ENCODE peak calls at places on chromosomes 7 and 10, in ten cellular contexts. N, A, W, L, U, G, Y, Z, T and O are unnamed samples.

GRCh38 chr7:110065112-110065511 is 1025.8 kb upstream of the LRRN3 start:
- DNase-seq in N (no peak), W (no peak), T (no peak), L (peak), G (no peak), A (no peak), U (no peak), Z (no peak), Y (no peak), O (no peak)

GRCh38 chr10:78433722-78434535 is 400.3 kb downstream of the RPS24 start:
- DNase-seq in A (no peak), G (peak), L (peak), Z (no peak), N (no peak), W (no peak), T (no peak), U (no peak), Y (no peak), O (peak)

GRCh38 chr10:106226831-106227230 is 937.7 kb downstream of the SORCS1 start:
- DNase-seq in Z (no peak), N (no peak), T (no peak), Y (no peak), G (no peak), L (no peak), A (no peak), U (no peak), W (no peak), O (no peak)

GRCh38 chr10:117654105-117654504 is 111.6 kb downstream of the EMX2 start:
- DNase-seq in A (no peak), N (no peak), L (no peak), T (no peak), G (no peak), W (no peak), Z (no peak), Y (no peak), U (no peak), O (no peak)

GRCh38 chr7:106057962-106058901 is 53.9 kb downstream of the SYPL1 start:
- DNase-seq in G (peak), Z (no peak), U (no peak), N (no peak), L (no peak), W (no peak), A (no peak), Y (no peak), T (no peak), O (peak)

GRCh38 chr7:123494193-123494796 is 40.1 kb downstream of the IQUB start:
- DNase-seq in W (no peak), Z (peak), Y (no peak), N (peak), U (peak), T (no peak), G (peak), A (no peak), L (peak), O (peak)

GRCh38 chr7:130480001-130480400 is 11.9 kb upstream of the MEST start:
- DNase-seq in A (no peak), Y (no peak), G (no peak), T (no peak), U (no peak), Z (no peak), W (no peak), L (no peak), N (no peak), O (no peak)

GRCh38 chr7:23473848-23474097 is 3.5 kb upstream of the IGF2BP3 start:
- DNase-seq in T (no peak), Y (no peak), A (no peak), W (no peak), U (no peak), G (no peak), N (no peak), Z (no peak), L (peak), O (no peak)

GRCh38 chr7:24392774-24393173 is 108.8 kb downstream of the NPY start:
- DNase-seq in W (no peak), G (no peak), N (no peak), U (no peak), Y (no peak), A (no peak), Z (no peak), L (no peak), T (no peak), O (no peak)

GRCh38 chr10:62811159-62811875 is 4.8 kb downstream of the EGR2 start:
- DNase-seq in N (no peak), A (peak), L (no peak), T (no peak), U (no peak), G (no peak), Y (no peak), Z (no peak), W (peak), O (no peak)

GRCh38 chr7:42972703-42973500 is 40.7 kb downstream of the MRPL32 start:
- DNase-seq in L (no peak), Z (peak), U (peak), G (peak), W (no peak), N (peak), Y (no peak), A (no peak), T (peak), O (no peak)

GRCh38 chr7:130994378-130995115 is 260.5 kb upstream of the KLF14 start:
- DNase-seq in A (peak), G (peak), T (no peak), Y (no peak), N (peak), L (no peak), Z (peak), W (no peak), U (no peak), O (no peak)